ENCODE peak calls at places on chromosomes 2 and 18, in seven cellular contexts. One of them, this sample, is unnamed.

GRCh38 chr18:22314406-22314805 is 103.3 kb downstream of the CTAGE1 start:
- DNase-seq in MCF 10A: no peak
- DNase-seq in G401: no peak
- DNase-seq in GM12865: no peak
- DNase-seq in AG10803: peak
- DNase-seq in GDM1: no peak
- DNase-seq in GM23248: peak
- DNase-seq in this sample: peak

GRCh38 chr2:6358985-6359384 is 506.7 kb downstream of the CMPK2 start:
- DNase-seq in AG10803: no peak
- DNase-seq in G401: no peak
- DNase-seq in GM12865: no peak
- DNase-seq in GM23248: no peak
- DNase-seq in MCF 10A: no peak
- DNase-seq in GDM1: no peak
- DNase-seq in this sample: no peak

GRCh38 chr2:215499330-215499729 is 63.5 kb upstream of the FN1 start:
- DNase-seq in G401: no peak
- DNase-seq in GM23248: peak
- DNase-seq in GDM1: no peak
- DNase-seq in GM12865: no peak
- DNase-seq in AG10803: peak
- DNase-seq in MCF 10A: peak
- DNase-seq in this sample: no peak

GRCh38 chr2:222952204-222952603 is 91.4 kb downstream of the ACSL3 start:
- DNase-seq in GM12865: no peak
- DNase-seq in GDM1: no peak
- DNase-seq in MCF 10A: peak
- DNase-seq in GM23248: no peak
- DNase-seq in AG10803: no peak
- DNase-seq in G401: peak
- DNase-seq in this sample: no peak

GRCh38 chr2:240739797-240740196 is 48.1 kb downstream of the AQP12A start:
- DNase-seq in GDM1: no peak
- DNase-seq in MCF 10A: no peak
- DNase-seq in GM12865: no peak
- DNase-seq in AG10803: no peak
- DNase-seq in GM23248: no peak
- DNase-seq in G401: no peak
- DNase-seq in this sample: no peak

GRCh38 chr2:238093181-238094140 is 6.7 kb upstream of the ESPNL start:
- DNase-seq in GM23248: no peak
- DNase-seq in MCF 10A: no peak
- DNase-seq in AG10803: no peak
- DNase-seq in GM12865: no peak
- DNase-seq in GDM1: no peak
- DNase-seq in G401: no peak
- DNase-seq in this sample: no peak

GRCh38 chr2:71148506-71149063 is 18.2 kb downstream of the MPHOSPH10 start:
- DNase-seq in GM12865: no peak
- DNase-seq in GM23248: no peak
- DNase-seq in G401: no peak
- DNase-seq in MCF 10A: no peak
- DNase-seq in GDM1: no peak
- DNase-seq in AG10803: no peak
- DNase-seq in this sample: no peak

GRCh38 chr2:10444463-10444862 is 3.7 kb downstream of the ODC1 start:
- DNase-seq in GDM1: no peak
- DNase-seq in MCF 10A: no peak
- DNase-seq in G401: no peak
- DNase-seq in AG10803: no peak
- DNase-seq in GM23248: peak
- DNase-seq in GM12865: peak
- DNase-seq in this sample: no peak

GRCh38 chr2:201915446-201915845 is 109.1 kb downstream of the CDK15 start:
- DNase-seq in GM12865: peak
- DNase-seq in G401: no peak
- DNase-seq in GDM1: no peak
- DNase-seq in MCF 10A: no peak
- DNase-seq in AG10803: no peak
- DNase-seq in GM23248: no peak
- DNase-seq in this sample: no peak

GRCh38 chr2:62116983-62117382 is 78.9 kb upstream of the B3GNT2 start:
- DNase-seq in AG10803: no peak
- DNase-seq in G401: no peak
- DNase-seq in GDM1: no peak
- DNase-seq in GM23248: no peak
- DNase-seq in GM12865: no peak
- DNase-seq in MCF 10A: no peak
- DNase-seq in this sample: no peak

GRCh38 chr18:75455249-75456183 is 28.0 kb upstream of the SMIM21 start:
- DNase-seq in GM23248: peak
- DNase-seq in AG10803: peak
- DNase-seq in G401: no peak
- DNase-seq in GM12865: no peak
- DNase-seq in GDM1: no peak
- DNase-seq in MCF 10A: no peak
- DNase-seq in this sample: peak

GRCh38 chr2:227853204-227853629 is 18.2 kb upstream of the DAW1 start:
- DNase-seq in GM12865: peak
- DNase-seq in G401: no peak
- DNase-seq in MCF 10A: peak
- DNase-seq in GDM1: no peak
- DNase-seq in GM23248: peak
- DNase-seq in AG10803: peak
- DNase-seq in this sample: no peak

GRCh38 chr2:156896294-156896693 is 361.2 kb upstream of the GALNT5 start:
- DNase-seq in GDM1: peak
- DNase-seq in G401: no peak
- DNase-seq in GM12865: peak
- DNase-seq in GM23248: no peak
- DNase-seq in AG10803: peak
- DNase-seq in MCF 10A: peak
- DNase-seq in this sample: no peak

GRCh38 chr18:68738572-68738971 is 23.7 kb upstream of the TMX3 start:
- DNase-seq in GDM1: no peak
- DNase-seq in GM12865: no peak
- DNase-seq in MCF 10A: no peak
- DNase-seq in AG10803: no peak
- DNase-seq in G401: no peak
- DNase-seq in GM23248: no peak
- DNase-seq in this sample: no peak

GRCh38 chr18:55034742-55035141 is 75.5 kb upstream of the CCDC68 start:
- DNase-seq in G401: no peak
- DNase-seq in GDM1: no peak
- DNase-seq in MCF 10A: no peak
- DNase-seq in GM23248: no peak
- DNase-seq in GM12865: no peak
- DNase-seq in AG10803: no peak
- DNase-seq in this sample: no peak

GRCh38 chr2:143948710-143949109 is 571.2 kb downstream of the ZEB2 start:
- DNase-seq in GDM1: no peak
- DNase-seq in G401: no peak
- DNase-seq in GM23248: peak
- DNase-seq in GM12865: no peak
- DNase-seq in MCF 10A: no peak
- DNase-seq in AG10803: peak
- DNase-seq in this sample: no peak

GRCh38 chr2:150127271-150127990 is 360.0 kb downstream of the RND3 start:
- DNase-seq in GDM1: no peak
- DNase-seq in GM12865: peak
- DNase-seq in AG10803: no peak
- DNase-seq in MCF 10A: no peak
- DNase-seq in G401: no peak
- DNase-seq in GM23248: peak
- DNase-seq in this sample: no peak

GRCh38 chr2:108587621-108588020 is 53.4 kb downstream of the LIMS1 start:
- DNase-seq in GM23248: peak
- DNase-seq in AG10803: peak
- DNase-seq in G401: no peak
- DNase-seq in GM12865: no peak
- DNase-seq in GDM1: no peak
- DNase-seq in MCF 10A: peak
- DNase-seq in this sample: peak

GRCh38 chr18:42113529-42114191 is 158.6 kb downstream of the PIK3C3 start:
- DNase-seq in AG10803: peak
- DNase-seq in MCF 10A: no peak
- DNase-seq in G401: no peak
- DNase-seq in GM12865: no peak
- DNase-seq in GM23248: peak
- DNase-seq in GDM1: no peak
- DNase-seq in this sample: no peak

GRCh38 chr2:69309336-69310048 is 77.5 kb downstream of the GFPT1 start:
- DNase-seq in GM12865: peak
- DNase-seq in MCF 10A: no peak
- DNase-seq in GDM1: no peak
- DNase-seq in GM23248: peak
- DNase-seq in AG10803: peak
- DNase-seq in G401: no peak
- DNase-seq in this sample: peak

GRCh38 chr2:7766978-7767565 is 849.9 kb downstream of the RNF144A start:
- DNase-seq in AG10803: no peak
- DNase-seq in GM23248: no peak
- DNase-seq in GDM1: no peak
- DNase-seq in GM12865: no peak
- DNase-seq in G401: no peak
- DNase-seq in MCF 10A: no peak
- DNase-seq in this sample: no peak

GRCh38 chr2:230794472-230794871 is 70.3 kb upstream of the ITM2C start:
- DNase-seq in G401: no peak
- DNase-seq in GDM1: no peak
- DNase-seq in AG10803: no peak
- DNase-seq in GM23248: no peak
- DNase-seq in MCF 10A: peak
- DNase-seq in GM12865: no peak
- DNase-seq in this sample: no peak

GRCh38 chr18:21894619-21895367 is 154.2 kb downstream of the MIB1 start:
- DNase-seq in GM23248: peak
- DNase-seq in MCF 10A: peak
- DNase-seq in AG10803: peak
- DNase-seq in GM12865: no peak
- DNase-seq in G401: no peak
- DNase-seq in GDM1: no peak
- DNase-seq in this sample: no peak

GRCh38 chr2:55885129-55885943 is 38.2 kb downstream of the EFEMP1 start:
- DNase-seq in GM23248: peak
- DNase-seq in GDM1: no peak
- DNase-seq in MCF 10A: peak
- DNase-seq in GM12865: no peak
- DNase-seq in AG10803: peak
- DNase-seq in G401: no peak
- DNase-seq in this sample: no peak

GRCh38 chr18:36856815-36857214 is 27.9 kb downstream of the KIAA1328 start:
- DNase-seq in AG10803: no peak
- DNase-seq in G401: no peak
- DNase-seq in MCF 10A: no peak
- DNase-seq in GDM1: no peak
- DNase-seq in GM23248: no peak
- DNase-seq in GM12865: no peak
- DNase-seq in this sample: no peak

GRCh38 chr18:13720123-13720522 is 6.2 kb downstream of the FAM210A start:
- DNase-seq in GDM1: no peak
- DNase-seq in G401: no peak
- DNase-seq in GM12865: no peak
- DNase-seq in AG10803: no peak
- DNase-seq in MCF 10A: no peak
- DNase-seq in GM23248: no peak
- DNase-seq in this sample: no peak

GRCh38 chr2:119760237-119760807 is 600 bp downstream of the PTPN4 start:
- DNase-seq in GM23248: no peak
- DNase-seq in MCF 10A: peak
- DNase-seq in GM12865: no peak
- DNase-seq in G401: peak
- DNase-seq in AG10803: no peak
- DNase-seq in GDM1: no peak
- DNase-seq in this sample: no peak

GRCh38 chr18:35479911-35480586 is 17.7 kb downstream of the INO80C start:
- DNase-seq in MCF 10A: peak
- DNase-seq in GDM1: no peak
- DNase-seq in GM12865: no peak
- DNase-seq in GM23248: no peak
- DNase-seq in AG10803: no peak
- DNase-seq in G401: no peak
- DNase-seq in this sample: no peak

GRCh38 chr2:214386720-214387119 is 24.1 kb upstream of the VWC2L start:
- DNase-seq in GM12865: no peak
- DNase-seq in GDM1: no peak
- DNase-seq in MCF 10A: no peak
- DNase-seq in GM23248: no peak
- DNase-seq in AG10803: no peak
- DNase-seq in G401: no peak
- DNase-seq in this sample: no peak

GRCh38 chr18:55136864-55137263 is 177.6 kb upstream of the CCDC68 start:
- DNase-seq in GM12865: no peak
- DNase-seq in G401: no peak
- DNase-seq in AG10803: no peak
- DNase-seq in GM23248: peak
- DNase-seq in GDM1: no peak
- DNase-seq in MCF 10A: no peak
- DNase-seq in this sample: no peak

GRCh38 chr2:13583609-13584008 is 866.9 kb downstream of the TRIB2 start:
- DNase-seq in G401: no peak
- DNase-seq in GM12865: no peak
- DNase-seq in MCF 10A: no peak
- DNase-seq in GDM1: no peak
- DNase-seq in GM23248: no peak
- DNase-seq in AG10803: no peak
- DNase-seq in this sample: no peak

This sample was measured in left cardiac atrium.